ENCODE peak calls at places on chromosome 4, in seven cellular contexts. D, J, K, T, H, S and L are unnamed samples. For H3K9me3, the result is how much of the 10 kb centered on the place peaks cover.

GRCh38 chr4:186669159-186669720 is 54.4 kb downstream of the FAT1 start:
- DNase-seq in D (peak), J (no peak), K (peak), T (peak), H (no peak), S (peak), L (peak)

GRCh38 chr4:6633091-6633906 is 7.2 kb upstream of the MRFAP1 start:
- DNase-seq in D (no peak), J (no peak), K (no peak), T (no peak), H (no peak), S (peak), L (no peak)

GRCh38 chr4:187485676-187486075 is 509.9 kb upstream of the ZFP42 start:
- DNase-seq in D (no peak), J (no peak), K (no peak), T (no peak), H (no peak), S (no peak), L (no peak)

GRCh38 chr4:173073939-173074500 is 94.6 kb upstream of the GALNT7 start:
- DNase-seq in D (no peak), J (no peak), K (no peak), T (no peak), H (no peak), S (no peak), L (no peak)

GRCh38 chr4:8038702-8039251 is 99.1 kb upstream of the AFAP1 start:
- DNase-seq in D (no peak), J (no peak), K (no peak), T (no peak), H (no peak), S (no peak), L (no peak)

GRCh38 chr4:30821275-30821674 is 101.1 kb downstream of the PCDH7 start:
- DNase-seq in D (no peak), J (no peak), K (no peak), T (no peak), H (no peak), S (no peak), L (no peak)

GRCh38 chr4:41832961-41833360 is 84.4 kb upstream of the PHOX2B start:
- DNase-seq in D (no peak), J (no peak), K (no peak), T (no peak), H (no peak), S (no peak), L (no peak)

GRCh38 chr4:112604590-112604989 is 32.1 kb downstream of the ZGRF1 start:
- DNase-seq in D (peak), J (peak), K (no peak), T (peak), H (no peak), S (peak), L (peak)

GRCh38 chr4:158299459-158300007 is 89.2 kb downstream of the TMEM144 start:
- DNase-seq in D (peak), J (no peak), K (no peak), T (no peak), H (no peak), S (no peak), L (no peak)

GRCh38 chr4:60799214-60799613 is 400.9 kb upstream of the ADGRL3 start:
- DNase-seq in D (no peak), J (no peak), K (no peak), T (no peak), H (no peak), S (no peak), L (no peak)

GRCh38 chr4:105965183-105965800 is 70.0 kb downstream of the NPNT start:
- DNase-seq in D (no peak), J (no peak), K (no peak), T (no peak), H (no peak), S (no peak), L (no peak)

GRCh38 chr4:76996445-76996844 is 46.9 kb downstream of the SEPTIN11 start:
- DNase-seq in D (no peak), J (no peak), K (no peak), T (no peak), H (no peak), S (no peak), L (no peak)

GRCh38 chr4:74906771-74907170 is 26.1 kb upstream of the PARM1 start:
- DNase-seq in D (no peak), J (no peak), K (no peak), T (no peak), H (no peak), S (no peak), L (no peak)
- H3K4me3 ChIP-seq in D (no peak), J (no peak), K (no peak), T (no peak), H (no peak), S (no peak), L (no peak)

DNA sequence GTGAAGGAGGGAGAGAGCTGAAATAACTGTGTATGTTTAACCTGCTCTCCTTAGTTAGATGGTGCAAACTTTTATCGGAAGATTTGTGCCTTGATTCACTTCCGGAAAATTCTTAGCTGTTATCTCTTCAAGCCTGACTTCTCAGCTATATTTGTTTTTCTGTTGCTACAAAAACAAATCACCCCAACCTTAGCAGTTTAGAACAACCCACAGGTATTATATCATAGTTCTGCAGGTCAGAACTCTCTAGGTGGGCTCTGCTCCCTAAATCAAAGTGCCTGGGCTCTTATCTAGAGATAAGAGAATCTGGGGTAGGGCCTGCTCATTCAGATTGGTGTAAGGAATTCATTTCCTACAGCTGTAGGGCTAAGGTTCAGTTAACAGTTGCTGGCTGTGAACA is 15.1 kb upstream of the CEP135 start:
- DNase-seq in D (no peak), J (no peak), K (no peak), T (no peak), H (no peak), S (no peak), L (no peak)
- H3K9me3 ChIP-seq in D (under half), J (under half), K (under half), T (under half), H (under half), S (under half), L (under half)

GRCh38 chr4:108887034-108887433 is 124.2 kb upstream of the ETNPPL start:
- DNase-seq in D (no peak), J (no peak), K (no peak), T (no peak), H (no peak), S (no peak), L (no peak)
- TF ChIP-seq CTCF in D (no peak), J (no peak), K (no peak), T (no peak), H (no peak), S (no peak), L (no peak)

GRCh38 chr4:185480016-185480732 is 8.6 kb upstream of the CCDC110 start:
- DNase-seq in D (no peak), J (no peak), K (no peak), T (no peak), H (no peak), S (no peak), L (peak)
- H3K4me3 ChIP-seq in D (no peak), J (no peak), K (no peak), T (no peak), H (no peak), S (no peak), L (no peak)

GRCh38 chr4:85951-86350 is 32.8 kb downstream of the ZNF595 start:
- DNase-seq in D (no peak), J (no peak), K (no peak), T (no peak), H (no peak), S (no peak), L (no peak)
- H3K9me3 ChIP-seq in D (half or more), J (half or more), K (half or more), T (under half), H (half or more), S (half or more), L (half or more)

GRCh38 chr4:138003248-138003647 is 238.9 kb downstream of the SLC7A11 start:
- DNase-seq in D (no peak), J (no peak), K (no peak), T (peak), H (no peak), S (peak), L (no peak)

GRCh38 chr4:138005486-138005885 is 236.7 kb downstream of the SLC7A11 start:
- DNase-seq in D (no peak), J (no peak), K (no peak), T (peak), H (no peak), S (no peak), L (no peak)

GRCh38 chr4:138010639-138011038 is 231.5 kb downstream of the SLC7A11 start:
- DNase-seq in D (no peak), J (no peak), K (no peak), T (no peak), H (no peak), S (no peak), L (no peak)

GRCh38 chr4:138007572-138007971 is 234.6 kb downstream of the SLC7A11 start:
- DNase-seq in D (no peak), J (no peak), K (no peak), T (peak), H (no peak), S (no peak), L (no peak)
- TF ChIP-seq CTCF in D (no peak), J (no peak), K (no peak), T (peak), H (no peak), S (peak), L (peak)

GRCh38 chr4:145484240-145484846 is 2.7 kb downstream of the SMAD1 start:
- DNase-seq in D (no peak), J (no peak), K (no peak), T (no peak), H (no peak), S (no peak), L (no peak)
- H3K4me3 ChIP-seq in D (no peak), J (no peak), K (peak), T (no peak), H (no peak), S (no peak), L (peak)